ENCODE peak calls at places on chromosome 6, in eight cellular contexts. L is HCT116, T is heart right ventricle, H is GM12878, G is neural progenitor cell, F is CD14-positive monocyte, O is GM12865, Q is transverse colon. R is an unnamed sample.

GRCh38 chr6:14467591-14467990 is 350.0 kb downstream of the CD83 start:
- DNase-seq in O (no peak), F (no peak), L (no peak), H (no peak), G (no peak), Q (no peak), T (no peak), R (no peak)

GRCh38 chr6:131917318-131917717 is 33.9 kb downstream of the CCN2 start:
- DNase-seq in O (no peak), Q (no peak), F (no peak), G (no peak), L (no peak), T (no peak), H (no peak), R (no peak)

GRCh38 chr6:54681987-54682386 is 164.6 kb upstream of the FAM83B start:
- DNase-seq in Q (no peak), F (no peak), O (no peak), G (no peak), L (peak; percentile 12), H (no peak), T (no peak), R (no peak)

GRCh38 chr6:89379281-89379680 is 26.8 kb upstream of the UBE2J1 start:
- DNase-seq in H (no peak), L (no peak), T (no peak), Q (no peak), G (no peak), O (no peak), F (no peak), R (no peak)

GRCh38 chr6:114941078-114941477 is 598.3 kb upstream of the HS3ST5 start:
- DNase-seq in Q (no peak), F (no peak), T (no peak), H (no peak), L (no peak), G (peak; percentile 85), O (no peak), R (no peak)

GRCh38 chr6:152391179-152391880 is 245.8 kb downstream of the SYNE1 start:
- DNase-seq in F (no peak), T (no peak), L (no peak), Q (no peak), O (no peak), G (no peak), H (no peak), R (no peak)

GRCh38 chr6:68634503-68635411 is at the start of gene ADGRB3:
- DNase-seq in H (no peak), T (peak; percentile 83), G (peak; percentile 89), O (peak; percentile 82), L (no peak), Q (peak; percentile 60), F (peak; percentile 58), R (no peak)

GRCh38 chr6:141548969-141549368 is 583.8 kb upstream of the GJE1 start:
- DNase-seq in Q (no peak), F (no peak), L (no peak), T (no peak), H (no peak), O (no peak), G (no peak), R (no peak)

GRCh38 chr6:113050010-113050893 is 703.1 kb downstream of the RFPL4B start:
- DNase-seq in F (no peak), O (no peak), G (peak; percentile 8), L (no peak), T (no peak), Q (no peak), H (no peak), R (no peak)

DNA sequence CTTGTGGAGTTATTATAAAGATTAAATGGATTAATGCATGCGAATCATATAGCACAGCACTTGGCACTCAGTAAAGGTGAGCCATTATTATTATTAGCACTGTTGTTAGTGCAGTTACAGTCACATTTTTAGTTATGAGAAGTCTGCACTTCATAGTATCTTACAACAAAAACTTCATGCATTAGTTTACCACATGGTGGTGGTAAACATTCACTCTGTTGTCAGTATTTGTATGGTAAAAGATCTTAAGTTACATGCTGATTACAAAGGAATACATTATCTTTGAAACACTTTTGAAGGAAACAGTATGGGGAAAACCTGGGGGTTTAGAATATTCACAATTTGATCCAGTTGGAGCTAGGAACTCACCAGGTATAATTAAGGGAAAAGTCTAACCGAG is 20.8 kb downstream of the TMEM14A start:
- DNase-seq in T (no peak), F (no peak), L (no peak), Q (no peak), H (no peak), G (no peak), O (no peak), R (no peak)
- TF ChIP-seq CTCF in T (no peak), F (no peak), L (no peak), Q (no peak), H (no peak), G (no peak), O (no peak), R (no peak)

GRCh38 chr6:5674723-5675122 is 332.0 kb downstream of the NRN1 start:
- DNase-seq in T (no peak), G (no peak), O (peak; percentile 9), L (no peak), Q (no peak), H (no peak), F (peak; percentile 55), R (no peak)
- TF ChIP-seq CTCF in T (no peak), G (no peak), O (no peak), L (no peak), Q (no peak), H (no peak), F (no peak), R (no peak)

DNA sequence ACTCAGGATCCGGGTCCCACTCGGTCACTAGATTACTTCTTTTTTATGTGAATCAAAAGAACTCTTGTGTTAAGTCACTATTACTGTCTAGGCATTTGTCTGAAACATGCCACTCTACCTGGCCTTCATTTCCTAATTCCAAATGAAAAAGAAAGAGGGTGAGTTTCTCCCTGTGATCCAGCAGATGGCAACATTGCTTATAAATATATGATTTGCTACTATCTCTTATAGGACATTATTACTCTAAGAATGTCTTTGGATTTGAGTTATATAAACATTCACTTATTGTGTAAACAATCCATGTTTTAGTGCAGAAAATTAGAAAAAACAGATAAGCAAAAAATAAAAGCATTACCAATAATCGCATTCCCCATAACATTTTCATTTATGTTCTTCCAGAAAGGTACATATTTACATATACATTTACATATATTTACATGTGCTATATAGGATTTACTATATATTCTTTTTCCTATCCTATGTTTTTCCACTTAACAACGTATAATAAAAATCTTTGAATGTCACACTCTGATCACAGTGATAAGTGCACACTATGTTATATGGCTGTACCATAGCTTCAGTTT is 66.9 kb downstream of the FAXC start:
- DNase-seq in F (no peak), T (no peak), H (no peak), L (peak; percentile 7), O (no peak), Q (no peak), G (peak; percentile 13), R (no peak)
- TF ChIP-seq CTCF in F (no peak), T (peak; percentile 46), H (peak; percentile 32), L (peak; percentile 53), O (peak; percentile 32), Q (peak; percentile 31), G (peak; percentile 56), R (peak; percentile 17)

GRCh38 chr6:18154507-18155272 is at the start of gene TPMT:
- DNase-seq in O (peak; percentile 11), Q (peak; percentile 35), L (no peak), T (peak; percentile 99), G (peak; percentile 97), F (no peak), H (no peak), R (no peak)

GRCh38 chr6:18151801-18152200 is 3.1 kb downstream of the TPMT start:
- DNase-seq in G (no peak), O (no peak), F (no peak), H (no peak), L (no peak), T (no peak), Q (no peak), R (no peak)

GRCh38 chr6:18153311-18153703 is 1.6 kb downstream of the TPMT start:
- DNase-seq in T (no peak), O (no peak), L (no peak), Q (no peak), H (no peak), G (no peak), F (no peak), R (no peak)

GRCh38 chr6:18155273-18155863 is at the start of gene KDM1B:
- DNase-seq in Q (peak; percentile 99), O (peak; percentile 99), T (no peak), H (peak; percentile 86), L (peak; percentile 94), F (peak; percentile 99), G (peak; percentile 99), R (peak; percentile 90)

GRCh38 chr6:18155864-18156396 is 708 bp downstream of the KDM1B start:
- DNase-seq in L (peak; percentile 80), G (peak; percentile 78), T (peak; percentile 42), Q (peak; percentile 82), O (peak; percentile 86), H (peak; percentile 55), F (peak; percentile 85), R (peak; percentile 60)
- TF ChIP-seq CTCF in L (peak; percentile 47), G (peak; percentile 41), T (peak; percentile 31), Q (peak; percentile 36), O (no peak), H (peak; percentile 28), F (no peak), R (peak; percentile 29)